ENCODE peak calls at places on chromosome 13, in nine cellular contexts. L is A549; S is aorta; P is pancreas; C is left cardiac atrium; A is activated T-cell treated with anti-CD3 and anti-CD28 coated beads, Interleukin-2, amount 50 U/mL, for 4 hours; E is activated naive CD8-positive, alpha-beta T cell treated with anti-CD3 and anti-CD28 coated beads, Interleukin-2, amount 10 ng/mL, durations not matched to agents 7 days and 5 days; F is left lobe of liver; R is naive thymus-derived CD8-positive, alpha-beta T cell. B is an unnamed sample.

GRCh38 chr13:100235311-100235901 is 146.5 kb downstream of the PCCA start:
- ATAC-seq in L (peak; percentile 52), S (no peak), P (peak; percentile 66), C (no peak), A (no peak), E (no peak), F (peak; percentile 71), R (no peak), B (no peak)

GRCh38 chr13:78465250-78465649 is 138.1 kb downstream of the POU4F1 start:
- ATAC-seq in L (no peak), S (no peak), P (no peak), C (no peak), A (no peak), E (no peak), F (no peak), R (no peak), B (no peak)

GRCh38 chr13:86087241-86087640 is 288.0 kb upstream of the SLITRK6 start:
- ATAC-seq in L (no peak), S (no peak), P (no peak), C (no peak), A (no peak), E (no peak), F (no peak), R (no peak), B (no peak)

GRCh38 chr13:71879129-71879535 is 12.1 kb upstream of the DACH1 start:
- ATAC-seq in L (peak; percentile 66), S (no peak), P (peak; percentile 88), C (peak; percentile 50), A (peak; percentile 58), E (peak; percentile 58), F (peak; percentile 90), R (no peak), B (no peak)

GRCh38 chr13:100738176-100738855 is 63.7 kb upstream of the TMTC4 start:
- ATAC-seq in L (no peak), S (no peak), P (no peak), C (no peak), A (no peak), E (no peak), F (no peak), R (no peak), B (no peak)

GRCh38 chr13:47190696-47191095 is 293.8 kb upstream of the HTR2A start:
- ATAC-seq in L (no peak), S (no peak), P (no peak), C (no peak), A (no peak), E (no peak), F (no peak), R (no peak), B (no peak)

GRCh38 chr13:45220403-45220802 is 19.6 kb upstream of the KCTD4 start:
- ATAC-seq in L (no peak), S (no peak), P (no peak), C (no peak), A (no peak), E (no peak), F (no peak), R (no peak), B (no peak)

GRCh38 chr13:46544208-46544607 is 8.8 kb upstream of the LRCH1 start:
- ATAC-seq in L (no peak), S (peak; percentile 26), P (no peak), C (no peak), A (no peak), E (peak; percentile 42), F (no peak), R (no peak), B (peak; percentile 51)

GRCh38 chr13:39016789-39017188 is 21.1 kb downstream of the PROSER1 start:
- ATAC-seq in L (peak; percentile 73), S (no peak), P (peak; percentile 50), C (no peak), A (peak; percentile 25), E (peak; percentile 71), F (peak; percentile 72), R (peak; percentile 49), B (no peak)

GRCh38 chr13:20044086-20044485 is 85.6 kb downstream of the ZMYM2 start:
- ATAC-seq in L (no peak), S (no peak), P (no peak), C (no peak), A (no peak), E (no peak), F (peak; percentile 46), R (no peak), B (no peak)

GRCh38 chr13:94481966-94482365 is 2.5 kb upstream of the DCT start:
- ATAC-seq in L (peak; percentile 44), S (no peak), P (no peak), C (peak; percentile 38), A (no peak), E (no peak), F (no peak), R (no peak), B (no peak)

GRCh38 chr13:113140677-113141590 is 17.5 kb upstream of the PROZ start:
- ATAC-seq in L (no peak), S (no peak), P (no peak), C (no peak), A (no peak), E (no peak), F (peak; percentile 87), R (no peak), B (no peak)

GRCh38 chr13:75801388-75801787 is 165.3 kb downstream of the LMO7 start:
- ATAC-seq in L (no peak), S (no peak), P (no peak), C (no peak), A (no peak), E (no peak), F (no peak), R (no peak), B (no peak)

GRCh38 chr13:67101730-67102467 is 128.2 kb downstream of the PCDH9 start:
- ATAC-seq in L (peak; percentile 60), S (no peak), P (no peak), C (peak; percentile 44), A (no peak), E (no peak), F (peak; percentile 64), R (no peak), B (no peak)

GRCh38 chr13:32468502-32469147 is 40.7 kb upstream of the N4BP2L1 start:
- ATAC-seq in L (peak; percentile 44), S (no peak), P (no peak), C (no peak), A (no peak), E (no peak), F (peak; percentile 55), R (no peak), B (no peak)

GRCh38 chr13:33379597-33379996 is 94.0 kb upstream of the STARD13 start:
- ATAC-seq in L (no peak), S (no peak), P (peak; percentile 27), C (no peak), A (no peak), E (no peak), F (no peak), R (no peak), B (no peak)

GRCh38 chr13:98492335-98493034 is 84.4 kb downstream of the STK24 start:
- ATAC-seq in L (no peak), S (no peak), P (no peak), C (no peak), A (no peak), E (no peak), F (no peak), R (no peak), B (no peak)

GRCh38 chr13:46556380-46556779 is 3.4 kb downstream of the LRCH1 start:
- ATAC-seq in L (no peak), S (no peak), P (no peak), C (no peak), A (no peak), E (no peak), F (no peak), R (no peak), B (no peak)

GRCh38 chr13:76894401-76895110 is 8.4 kb upstream of the KCTD12 start:
- ATAC-seq in L (no peak), S (no peak), P (no peak), C (no peak), A (peak; percentile 43), E (peak; percentile 60), F (no peak), R (peak; percentile 35), B (peak; percentile 56)

GRCh38 chr13:60226507-60226906 is 62.8 kb upstream of the DIAPH3 start:
- ATAC-seq in L (peak; percentile 79), S (no peak), P (peak; percentile 50), C (peak; percentile 68), A (no peak), E (no peak), F (peak; percentile 47), R (no peak), B (no peak)

GRCh38 chr13:26707122-26708006 is 53.2 kb downstream of the GPR12 start:
- ATAC-seq in L (peak; percentile 91), S (peak; percentile 56), P (no peak), C (no peak), A (peak; percentile 56), E (peak; percentile 86), F (peak; percentile 89), R (peak; percentile 72), B (peak; percentile 65)

GRCh38 chr13:43804461-43805070 is 17.8 kb upstream of the ENOX1 start:
- ATAC-seq in L (peak; percentile 77), S (no peak), P (peak; percentile 58), C (peak; percentile 65), A (peak; percentile 49), E (no peak), F (peak; percentile 74), R (no peak), B (no peak)